ENCODE peak calls at places on chromosomes 7 and 10, in four cellular contexts. I is stimulated activated effector memory CD8-positive, alpha-beta T cell treated with anti-CD3 and anti-CD28 coated beads, Interleukin-12 subunit alpha, Interleukin-12 subunit beta, amount 100 ng/mL, for 72 hours; B is heart left ventricle; U is left lung. P is an unnamed sample.

GRCh38 chr10:11224792-11225448 is 207.2 kb downstream of the CELF2 start:
- ATAC-seq in U (no peak), I (no peak), B (peak; percentile 67), P (no peak)

GRCh38 chr10:84354623-84355022 is 26.2 kb downstream of the CCSER2 start:
- ATAC-seq in I (no peak), U (no peak), B (no peak), P (no peak)

GRCh38 chr10:71728218-71728737 is 8.7 kb upstream of the C10orf105 start:
- ATAC-seq in U (peak; percentile 14), I (no peak), B (peak; percentile 63), P (no peak)

GRCh38 chr7:95238252-95238938 is 85.9 kb downstream of the PON1 start:
- ATAC-seq in U (no peak), I (no peak), B (no peak), P (no peak)

GRCh38 chr10:17216217-17216900 is 11.7 kb upstream of the VIM start:
- ATAC-seq in U (peak; percentile 88), I (peak; percentile 99), B (peak; percentile 96), P (peak; percentile 94)

GRCh38 chr7:157335256-157335655 is 1.5 kb upstream of the DNAJB6 start:
- ATAC-seq in B (no peak), I (no peak), U (no peak), P (no peak)

GRCh38 chr7:135169936-135170222 is 628 bp downstream of the CYREN start:
- ATAC-seq in U (no peak), B (no peak), I (no peak), P (no peak)

GRCh38 chr7:82443801-82444219 is 233 bp upstream of the CACNA2D1 start:
- ATAC-seq in I (peak; percentile 32), U (peak; percentile 92), B (peak; percentile 97), P (no peak)

GRCh38 chr7:2844153-2845077 is at the start of gene GNA12:
- ATAC-seq in B (peak; percentile 97), U (peak; percentile 99), I (peak; percentile 96), P (peak; percentile 96)